ENCODE peak calls at places on chromosomes 11 and 22, in ten cellular contexts. Y is stimulated activated CD8-positive, alpha-beta memory T cell treated with anti-CD3 and anti-CD28 coated beads, Interleukin-15, amount 100 ng/mL, for 1 hour; D is hippocampal formation; L is heart left ventricle; O is CD8-positive, alpha-beta T cell; M is T follicular helper cell; V is effector memory CD8-positive, alpha-beta T cell; K is activated CD4-positive, alpha-beta T cell treated with anti-CD3 and anti-CD28 coated beads for 24 hours; I is AG04450; E is AG08395. P is an unnamed sample.

GRCh38 chr11:23310276-23310675 is 450.0 kb upstream of the CCDC179 start:
- DNase-seq in Y (no peak), D (no peak), L (no peak), O (no peak), M (no peak), V (no peak), K (no peak), I (no peak), E (peak; percentile 43), P (no peak)

GRCh38 chr11:73206751-73207280 is 11.3 kb upstream of the P2RY2 start:
- DNase-seq in Y (no peak), D (no peak), L (no peak), O (no peak), M (no peak), V (no peak), K (no peak), I (no peak), E (no peak), P (no peak)

GRCh38 chr22:41469218-41469851 is 418 bp downstream of the ACO2 start:
- DNase-seq in Y (no peak), D (no peak), L (no peak), O (no peak), M (no peak), V (no peak), K (peak; percentile 21), I (no peak), E (no peak), P (no peak)

GRCh38 chr11:12106501-12106900 is 3.9 kb upstream of the MICAL2 start:
- DNase-seq in Y (no peak), D (no peak), L (no peak), O (no peak), M (no peak), V (no peak), K (no peak), I (no peak), E (no peak), P (no peak)

GRCh38 chr22:42366815-42367581 is 65.2 kb downstream of the NFAM1 start:
- DNase-seq in Y (no peak), D (peak; percentile 30), L (no peak), O (no peak), M (no peak), V (no peak), K (no peak), I (no peak), E (no peak), P (no peak)

GRCh38 chr11:65868076-65868667 is 4.4 kb downstream of the EFEMP2 start:
- DNase-seq in Y (no peak), D (no peak), L (no peak), O (peak; percentile 41), M (no peak), V (no peak), K (no peak), I (no peak), E (no peak), P (no peak)

GRCh38 chr11:18264035-18264434 is 2.0 kb upstream of the SAA1 start:
- DNase-seq in Y (no peak), D (no peak), L (no peak), O (no peak), M (no peak), V (no peak), K (no peak), I (no peak), E (no peak), P (no peak)

GRCh38 chr11:61023086-61024035 is 51.9 kb downstream of the CD6 start:
- DNase-seq in Y (no peak), D (no peak), L (no peak), O (peak; percentile 68), M (no peak), V (peak; percentile 60), K (peak; percentile 59), I (no peak), E (no peak), P (no peak)

GRCh38 chr22:35043251-35043931 is 22.6 kb upstream of the ISX start:
- DNase-seq in Y (no peak), D (no peak), L (no peak), O (no peak), M (no peak), V (no peak), K (no peak), I (no peak), E (peak; percentile 21), P (no peak)

GRCh38 chr11:128616158-128616557 is 28.8 kb upstream of the ETS1 start:
- DNase-seq in Y (no peak), D (no peak), L (no peak), O (no peak), M (no peak), V (no peak), K (no peak), I (no peak), E (no peak), P (no peak)

GRCh38 chr22:22099833-22100812 is 117.5 kb upstream of the TOP3B start:
- DNase-seq in Y (no peak), D (no peak), L (no peak), O (no peak), M (no peak), V (no peak), K (no peak), I (no peak), E (peak; percentile 17), P (no peak)

GRCh38 chr22:46055851-46056168 is 78.8 kb upstream of the WNT7B start:
- DNase-seq in Y (no peak), D (no peak), L (no peak), O (no peak), M (no peak), V (no peak), K (no peak), I (no peak), E (no peak), P (no peak)

GRCh38 chr11:16609769-16610168 is 128.7 kb upstream of the C11orf58 start:
- DNase-seq in Y (no peak), D (no peak), L (no peak), O (no peak), M (no peak), V (no peak), K (no peak), I (no peak), E (no peak), P (no peak)

GRCh38 chr11:118343981-118344521 is at the start of gene CD3G:
- DNase-seq in Y (peak; percentile 38), D (no peak), L (no peak), O (peak; percentile 79), M (peak; percentile 62), V (peak; percentile 53), K (peak; percentile 54), I (no peak), E (no peak), P (no peak)

GRCh38 chr11:134558916-134559616 is 147.0 kb upstream of the B3GAT1 start:
- DNase-seq in Y (no peak), D (no peak), L (no peak), O (no peak), M (no peak), V (no peak), K (no peak), I (no peak), E (no peak), P (peak; percentile 40)

GRCh38 chr11:79344765-79345164 is 96.1 kb downstream of the TENM4 start:
- DNase-seq in Y (no peak), D (no peak), L (no peak), O (no peak), M (no peak), V (no peak), K (no peak), I (no peak), E (no peak), P (no peak)

GRCh38 chr11:105910095-105910715 is 111.8 kb downstream of the MSANTD4 start:
- DNase-seq in Y (no peak), D (no peak), L (no peak), O (no peak), M (no peak), V (no peak), K (no peak), I (peak; percentile 16), E (no peak), P (no peak)

GRCh38 chr11:102733232-102733875 is 8.6 kb upstream of the MMP8 start:
- DNase-seq in Y (no peak), D (no peak), L (peak; percentile 27), O (no peak), M (no peak), V (no peak), K (peak; percentile 40), I (no peak), E (peak; percentile 53), P (peak; percentile 79)

GRCh38 chr11:68213135-68213515 is at the start of gene KMT5B:
- DNase-seq in Y (no peak), D (no peak), L (peak; percentile 80), O (peak; percentile 62), M (no peak), V (no peak), K (peak; percentile 44), I (peak; percentile 39), E (peak; percentile 41), P (peak; percentile 83)

GRCh38 chr11:12007230-12007593 is 1.2 kb downstream of the DKK3 start:
- DNase-seq in Y (no peak), D (no peak), L (no peak), O (no peak), M (no peak), V (no peak), K (no peak), I (no peak), E (no peak), P (no peak)

GRCh38 chr11:19816040-19816439 is 103.4 kb downstream of the NAV2 start:
- DNase-seq in Y (no peak), D (no peak), L (no peak), O (no peak), M (no peak), V (no peak), K (no peak), I (no peak), E (peak; percentile 59), P (no peak)

GRCh38 chr11:111776398-111777093 is 10.4 kb upstream of the PPP2R1B start:
- DNase-seq in Y (no peak), D (no peak), L (no peak), O (no peak), M (no peak), V (no peak), K (no peak), I (no peak), E (no peak), P (no peak)

GRCh38 chr11:66668653-66669430 is 8.8 kb downstream of the RBM4B start:
- DNase-seq in Y (no peak), D (no peak), L (no peak), O (no peak), M (no peak), V (no peak), K (no peak), I (no peak), E (no peak), P (peak; percentile 40)

GRCh38 chr11:38814670-38815069 is 2216.6 kb upstream of the RAG2 start:
- DNase-seq in Y (no peak), D (no peak), L (no peak), O (no peak), M (no peak), V (no peak), K (no peak), I (no peak), E (no peak), P (no peak)

GRCh38 chr11:37409124-37409523 is 811.1 kb upstream of the RAG2 start:
- DNase-seq in Y (no peak), D (no peak), L (no peak), O (no peak), M (no peak), V (no peak), K (no peak), I (no peak), E (no peak), P (no peak)

GRCh38 chr22:38924197-38924952 is 33.0 kb upstream of the APOBEC3A start:
- DNase-seq in Y (no peak), D (peak; percentile 4), L (peak; percentile 72), O (no peak), M (no peak), V (no peak), K (no peak), I (peak; percentile 60), E (peak; percentile 79), P (peak; percentile 83)

GRCh38 chr11:105132716-105133511 is 6.7 kb downstream of the CARD18 start:
- DNase-seq in Y (no peak), D (no peak), L (no peak), O (no peak), M (no peak), V (no peak), K (no peak), I (peak; percentile 32), E (peak; percentile 3), P (no peak)

GRCh38 chr22:41021655-41022454 is 70.5 kb upstream of the EP300 start:
- DNase-seq in Y (peak; percentile 10), D (no peak), L (peak; percentile 70), O (peak; percentile 37), M (peak; percentile 13), V (peak; percentile 38), K (peak; percentile 32), I (no peak), E (peak; percentile 60), P (peak; percentile 93)

P was measured in upper lobe of right lung.